ENCODE peak calls at places on chromosomes 1 and 21, in five cellular contexts. G, M, X, E and Y are unnamed samples.

GRCh38 chr1:199691540-199691939 is 336.0 kb upstream of the NR5A2 start:
- DNase-seq in G (no peak), M (no peak), X (no peak), E (no peak), Y (no peak)

GRCh38 chr1:241401156-241401555 is 44.2 kb upstream of the RGS7 start:
- DNase-seq in G (no peak), M (no peak), X (no peak), E (no peak), Y (no peak)

GRCh38 chr1:8646189-8646588 is 171.3 kb downstream of the RERE start:
- DNase-seq in G (no peak), M (no peak), X (no peak), E (no peak), Y (no peak)

GRCh38 chr1:40774266-40774998 is 9.2 kb upstream of the KCNQ4 start:
- DNase-seq in G (peak), M (peak), X (peak), E (peak), Y (no peak)

GRCh38 chr1:42046772-42047552 is 106.2 kb upstream of the GUCA2B start:
- DNase-seq in G (no peak), M (no peak), X (peak), E (no peak), Y (no peak)

GRCh38 chr1:210841926-210842625 is 291.9 kb downstream of the KCNH1 start:
- DNase-seq in G (no peak), M (no peak), X (no peak), E (no peak), Y (no peak)

GRCh38 chr1:87252406-87252805 is 76.3 kb upstream of the LMO4 start:
- DNase-seq in G (no peak), M (no peak), X (no peak), E (no peak), Y (no peak)

GRCh38 chr1:176849281-176849680 is 315.2 kb downstream of the ASTN1 start:
- DNase-seq in G (no peak), M (no peak), X (no peak), E (no peak), Y (no peak)

GRCh38 chr1:149846600-149847466 is 52.5 kb upstream of the BOLA1 start:
- DNase-seq in G (no peak), M (no peak), X (no peak), E (no peak), Y (no peak)

GRCh38 chr21:35360870-35361570 is 311.9 kb upstream of the RUNX1 start:
- DNase-seq in G (no peak), M (no peak), X (no peak), E (no peak), Y (no peak)

GRCh38 chr1:94925561-94926364 is 1.1 kb downstream of the CNN3 start:
- DNase-seq in G (peak), M (peak), X (peak), E (peak), Y (no peak)

GRCh38 chr1:68281946-68282615 is 49.8 kb upstream of the WLS start:
- DNase-seq in G (no peak), M (no peak), X (no peak), E (no peak), Y (no peak)

GRCh38 chr1:218499021-218499691 is 154.0 kb downstream of the TGFB2 start:
- DNase-seq in G (no peak), M (no peak), X (no peak), E (no peak), Y (no peak)

GRCh38 chr1:92701147-92701546 is 83.8 kb downstream of the EVI5 start:
- DNase-seq in G (no peak), M (no peak), X (no peak), E (no peak), Y (no peak)

GRCh38 chr21:15036189-15036588 is 28.6 kb downstream of the NRIP1 start:
- DNase-seq in G (no peak), M (no peak), X (no peak), E (no peak), Y (no peak)

GRCh38 chr1:108149796-108150467 is 50.2 kb downstream of the SLC25A24 start:
- DNase-seq in G (no peak), M (no peak), X (no peak), E (no peak), Y (no peak)

GRCh38 chr1:196611873-196612272 is 3.6 kb upstream of the KCNT2 start:
- DNase-seq in G (no peak), M (no peak), X (no peak), E (no peak), Y (no peak)

GRCh38 chr1:106879538-106879937 is 176.9 kb upstream of the PRMT6 start:
- DNase-seq in G (peak), M (peak), X (peak), E (peak), Y (no peak)

GRCh38 chr1:55951291-55951690 is 628.1 kb downstream of the PLPP3 start:
- DNase-seq in G (no peak), M (no peak), X (no peak), E (no peak), Y (no peak)

GRCh38 chr21:20728691-20729090 is 269.5 kb upstream of the NCAM2 start:
- DNase-seq in G (peak), M (no peak), X (no peak), E (peak), Y (no peak)

GRCh38 chr1:13816016-13816760 is 116.2 kb downstream of the PRDM2 start:
- DNase-seq in G (no peak), M (no peak), X (no peak), E (no peak), Y (no peak)

GRCh38 chr1:161727343-161727924 is 6.1 kb downstream of the FCRLB start:
- DNase-seq in G (no peak), M (no peak), X (no peak), E (peak), Y (no peak)

GRCh38 chr1:43703836-43704235 is 3.5 kb upstream of the ST3GAL3 start:
- DNase-seq in G (no peak), M (no peak), X (no peak), E (no peak), Y (no peak)

GRCh38 chr1:43706598-43707190 is 642 bp upstream of the ST3GAL3 start:
- DNase-seq in G (peak), M (peak), X (no peak), E (peak), Y (no peak)

GRCh38 chr1:43705334-43705733 is 2.0 kb upstream of the ST3GAL3 start:
- DNase-seq in G (no peak), M (no peak), X (no peak), E (no peak), Y (no peak)

GRCh38 chr1:43705982-43706597 is 1.2 kb upstream of the ST3GAL3 start:
- DNase-seq in G (no peak), M (no peak), X (no peak), E (no peak), Y (no peak)

DNA sequence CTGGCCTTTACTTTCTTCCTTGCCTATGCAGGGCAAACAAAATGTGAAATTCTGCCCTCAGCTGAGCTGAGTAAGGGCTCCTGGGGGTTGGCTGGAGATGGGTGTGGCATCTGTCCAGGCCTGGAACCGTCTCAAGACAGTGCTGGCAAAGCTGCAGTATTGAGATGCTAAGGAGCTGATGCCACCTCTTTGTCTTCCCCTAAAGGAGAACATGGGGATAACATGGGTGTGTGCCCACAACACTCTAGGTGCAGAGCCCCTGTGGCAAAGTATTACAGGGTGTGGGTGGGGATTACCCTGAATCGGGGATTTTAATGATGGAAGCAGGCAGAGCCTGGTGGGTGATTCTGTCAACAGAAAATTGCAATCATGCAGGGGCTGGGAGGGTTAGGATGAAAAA is 2.5 kb upstream of the ST3GAL3 start:
- DNase-seq in G (no peak), M (peak), X (peak), E (no peak), Y (no peak)
- TF ChIP-seq CTCF in G (peak), M (no peak), X (no peak), E (no peak), Y (no peak)

DNA sequence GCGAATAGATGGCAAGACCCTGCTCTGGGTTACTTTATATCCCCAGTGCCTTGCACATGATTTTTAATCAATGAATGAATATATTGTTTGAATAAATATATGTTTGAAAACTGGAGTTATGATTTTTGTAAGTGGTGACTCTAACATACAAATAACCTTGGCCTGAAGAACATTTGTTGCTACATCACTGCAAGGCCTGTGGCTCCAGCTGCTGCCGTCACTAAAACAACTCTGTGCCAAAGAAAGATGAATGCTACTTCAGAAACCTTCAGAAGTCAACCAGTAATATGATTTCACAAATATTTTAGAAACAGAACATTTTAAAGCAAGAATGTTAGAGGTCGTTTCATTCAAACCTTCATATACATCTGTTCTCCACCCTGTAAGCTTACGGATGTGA is 60.6 kb upstream of the SEC16B start:
- DNase-seq in G (no peak), M (no peak), X (no peak), E (no peak), Y (no peak)
- H3K27ac ChIP-seq in G (no peak), M (peak), X (no peak), E (no peak), Y (no peak)

DNA sequence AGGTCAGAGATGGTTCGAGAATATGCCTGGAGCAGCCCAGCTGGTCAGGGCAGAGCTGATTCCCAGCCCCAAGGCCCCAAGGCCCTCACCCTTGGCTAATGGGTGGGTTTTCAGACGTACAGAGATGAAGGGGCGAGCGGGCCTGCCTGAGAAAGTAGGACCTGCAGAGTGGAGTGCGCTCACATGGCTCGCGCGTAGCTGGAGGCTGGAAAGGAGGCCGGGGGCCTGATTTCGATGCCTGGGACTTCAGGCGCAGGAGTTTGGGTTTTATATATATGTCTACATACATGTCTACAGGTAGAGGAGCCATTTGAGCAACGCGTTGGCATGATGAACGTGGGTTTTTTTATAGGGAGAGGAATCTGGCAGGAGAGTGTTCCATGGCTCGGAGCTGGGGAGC is 8.9 kb downstream of the COQ8A start:
- DNase-seq in G (no peak), M (no peak), X (no peak), E (no peak), Y (no peak)
- TF ChIP-seq CTCF in G (no peak), M (no peak), X (no peak), E (no peak), Y (no peak)

DNA sequence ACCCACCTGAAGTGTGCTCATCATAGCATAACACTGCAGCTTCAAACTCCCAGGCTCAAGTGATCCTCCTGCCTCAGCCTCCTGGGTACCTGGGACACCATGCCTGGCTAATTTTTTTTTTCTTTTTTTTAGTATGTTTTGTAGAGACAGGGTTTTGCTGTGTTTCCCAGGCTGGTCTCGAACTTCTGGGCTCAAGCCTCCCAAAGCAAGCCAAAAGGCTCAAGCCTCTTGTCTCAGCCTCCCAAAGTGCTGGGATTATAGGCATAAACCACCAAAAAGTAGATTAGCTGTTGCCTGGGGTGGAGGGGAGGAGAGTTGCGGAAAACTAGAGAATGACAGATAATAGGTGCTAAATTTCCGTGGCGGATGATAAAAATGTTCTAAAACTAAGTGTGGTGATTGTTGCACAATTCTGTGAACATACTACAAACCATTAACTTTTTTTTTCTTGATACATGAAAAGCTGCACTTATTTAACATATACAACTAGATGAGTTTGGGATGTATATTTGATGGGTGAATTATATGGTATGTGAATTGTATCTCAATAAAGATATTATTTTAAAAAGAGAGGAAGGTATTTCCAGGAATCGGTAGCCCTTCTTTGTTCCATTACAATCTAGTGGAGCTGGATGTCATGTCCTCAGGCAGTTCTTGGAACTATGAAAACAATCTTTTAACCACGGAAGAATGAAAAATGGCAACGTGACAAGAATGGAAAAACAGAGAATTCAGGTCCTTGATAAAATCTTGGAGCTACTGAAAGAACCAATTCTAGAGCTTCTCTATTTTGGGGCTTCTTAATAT is 27.3 kb upstream of the MED18 start:
- DNase-seq in G (no peak), M (no peak), X (no peak), E (no peak), Y (no peak)
- H3K27ac ChIP-seq in G (no peak), M (no peak), X (no peak), E (no peak), Y (no peak)

DNA sequence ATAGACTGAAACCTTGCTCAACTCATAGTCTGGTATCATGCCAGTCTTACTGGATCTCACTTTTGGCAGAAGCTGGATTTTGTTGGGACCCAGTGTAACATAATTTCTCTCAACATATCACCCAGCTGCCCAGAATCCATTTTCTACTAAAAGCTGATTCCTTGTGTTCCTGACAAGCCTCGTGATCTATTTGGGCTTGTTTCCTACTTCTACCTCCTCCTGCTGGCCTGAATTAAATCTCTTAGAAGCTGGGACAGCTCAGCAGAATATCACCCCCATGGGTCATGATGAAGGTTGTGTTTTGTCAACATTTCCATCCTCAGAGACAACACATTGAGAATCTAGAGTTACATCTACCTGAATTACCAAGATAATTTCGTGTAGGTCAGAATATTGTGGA is 7.7 kb downstream of the GOLT1A start:
- DNase-seq in G (no peak), M (no peak), X (no peak), E (no peak), Y (no peak)
- TF ChIP-seq CTCF in G (no peak), M (no peak), X (no peak), E (no peak), Y (no peak)

DNA sequence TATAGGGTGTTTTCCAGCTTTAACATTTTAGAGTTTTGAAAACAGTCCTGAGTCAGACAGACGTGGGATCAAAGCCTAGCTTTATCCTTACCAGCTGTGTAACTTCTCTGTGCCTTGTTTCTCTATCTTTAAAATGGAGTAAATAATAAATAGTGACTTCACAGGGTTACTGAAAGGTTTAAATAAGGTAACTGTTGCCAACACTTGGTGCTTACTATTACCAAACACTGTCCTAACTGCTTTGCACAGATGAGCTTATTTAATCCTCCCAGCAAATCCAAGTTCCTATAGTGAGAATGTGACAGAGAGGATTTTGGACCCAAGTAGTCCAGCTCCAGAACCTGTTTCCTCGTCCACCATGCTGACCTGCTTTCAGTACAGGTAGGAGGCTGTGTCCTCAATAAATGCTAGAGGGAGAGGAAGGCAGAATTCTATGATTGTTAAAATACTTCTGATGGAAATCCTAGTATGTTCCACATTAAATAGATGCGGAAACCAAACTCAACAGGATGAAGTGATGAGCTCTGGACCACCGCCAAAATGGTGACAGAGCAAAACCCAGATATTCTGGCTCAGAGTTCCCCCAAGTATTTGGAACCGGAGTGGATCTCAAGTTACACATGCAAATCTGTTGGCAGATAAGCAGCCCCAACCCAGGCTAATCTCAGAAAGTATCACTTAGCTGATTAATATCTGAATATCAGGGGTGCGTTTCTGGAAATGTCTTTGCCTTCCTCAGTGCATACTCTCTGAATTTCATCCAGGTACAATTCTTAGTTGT is 17.6 kb upstream of the GRHL3 start:
- DNase-seq in G (no peak), M (no peak), X (no peak), E (no peak), Y (no peak)
- H3K27ac ChIP-seq in G (no peak), M (no peak), X (no peak), E (no peak), Y (no peak)

GRCh38 chr1:59432531-59433439 is 135.9 kb downstream of the FGGY start:
- DNase-seq in G (no peak), M (no peak), X (no peak), E (no peak), Y (no peak)
- TF ChIP-seq CTCF in G (no peak), M (no peak), X (no peak), E (no peak), Y (no peak)